ENCODE peak calls at places on chromosomes 7 and 10, in five cellular contexts. One of them, this sample, is unnamed.

GRCh38 chr10:35217458-35217857 is 90.8 kb downstream of the CREM start:
- DNase-seq in bronchial epithelial cell: no peak
- DNase-seq in ascending aorta: no peak
- DNase-seq in GM12878: no peak
- DNase-seq in body of pancreas: no peak
- DNase-seq in this sample: no peak

GRCh38 chr7:80851896-80852476 is 66.9 kb downstream of the SEMA3C start:
- DNase-seq in bronchial epithelial cell: peak
- DNase-seq in ascending aorta: no peak
- DNase-seq in GM12878: no peak
- DNase-seq in body of pancreas: no peak
- DNase-seq in this sample: no peak

GRCh38 chr7:45007106-45007505 is 7.1 kb downstream of the CCM2 start:
- DNase-seq in bronchial epithelial cell: no peak
- DNase-seq in ascending aorta: no peak
- DNase-seq in GM12878: no peak
- DNase-seq in body of pancreas: no peak
- DNase-seq in this sample: no peak

GRCh38 chr7:111394891-111395290 is 167.4 kb downstream of the IMMP2L start:
- DNase-seq in bronchial epithelial cell: no peak
- DNase-seq in ascending aorta: no peak
- DNase-seq in GM12878: no peak
- DNase-seq in body of pancreas: no peak
- DNase-seq in this sample: no peak

GRCh38 chr10:109969907-109970306 is 37.9 kb upstream of the ADD3 start:
- DNase-seq in bronchial epithelial cell: no peak
- DNase-seq in ascending aorta: no peak
- DNase-seq in GM12878: no peak
- DNase-seq in body of pancreas: no peak
- DNase-seq in this sample: no peak

GRCh38 chr7:129989466-129989865 is 36.7 kb upstream of the UBE2H start:
- DNase-seq in bronchial epithelial cell: peak
- DNase-seq in ascending aorta: no peak
- DNase-seq in GM12878: peak
- DNase-seq in body of pancreas: no peak
- DNase-seq in this sample: peak

GRCh38 chr10:50545846-50546245 is 77.9 kb downstream of the SGMS1 start:
- DNase-seq in bronchial epithelial cell: no peak
- DNase-seq in ascending aorta: no peak
- DNase-seq in GM12878: no peak
- DNase-seq in body of pancreas: no peak
- DNase-seq in this sample: no peak

GRCh38 chr7:100689230-100690135 is 4.6 kb downstream of the GIGYF1 start:
- DNase-seq in bronchial epithelial cell: no peak
- DNase-seq in ascending aorta: no peak
- DNase-seq in GM12878: no peak
- DNase-seq in body of pancreas: no peak
- DNase-seq in this sample: no peak

GRCh38 chr7:94301024-94301588 is 93.6 kb upstream of the COL1A2 start:
- DNase-seq in bronchial epithelial cell: peak
- DNase-seq in ascending aorta: peak
- DNase-seq in GM12878: no peak
- DNase-seq in body of pancreas: peak
- DNase-seq in this sample: no peak

GRCh38 chr7:105399043-105399725 is 10.5 kb upstream of the SRPK2 start:
- DNase-seq in bronchial epithelial cell: peak
- DNase-seq in ascending aorta: no peak
- DNase-seq in GM12878: no peak
- DNase-seq in body of pancreas: no peak
- DNase-seq in this sample: no peak

GRCh38 chr7:129443612-129444011 is 9.4 kb downstream of the STRIP2 start:
- DNase-seq in bronchial epithelial cell: no peak
- DNase-seq in ascending aorta: no peak
- DNase-seq in GM12878: no peak
- DNase-seq in body of pancreas: peak
- DNase-seq in this sample: no peak

GRCh38 chr7:96321041-96321669 is 743 bp downstream of the SLC25A13 start:
- DNase-seq in bronchial epithelial cell: peak
- DNase-seq in ascending aorta: peak
- DNase-seq in GM12878: peak
- DNase-seq in body of pancreas: peak
- DNase-seq in this sample: peak

GRCh38 chr10:48523212-48523819 is 81.6 kb downstream of the ARHGAP22 start:
- DNase-seq in bronchial epithelial cell: peak
- DNase-seq in ascending aorta: peak
- DNase-seq in GM12878: no peak
- DNase-seq in body of pancreas: peak
- DNase-seq in this sample: no peak

GRCh38 chr7:131625817-131626372 is 69.5 kb upstream of the PODXL start:
- DNase-seq in bronchial epithelial cell: peak
- DNase-seq in ascending aorta: no peak
- DNase-seq in GM12878: no peak
- DNase-seq in body of pancreas: no peak
- DNase-seq in this sample: no peak
- TF ChIP-seq CTCF in bronchial epithelial cell: no peak
- TF ChIP-seq CTCF in ascending aorta: no peak
- TF ChIP-seq CTCF in GM12878: no peak
- TF ChIP-seq CTCF in body of pancreas: no peak
- TF ChIP-seq CTCF in this sample: no peak

GRCh38 chr10:13810536-13810935 is 223.8 kb downstream of the PRPF18 start:
- DNase-seq in bronchial epithelial cell: no peak
- DNase-seq in ascending aorta: no peak
- DNase-seq in GM12878: no peak
- DNase-seq in body of pancreas: no peak
- DNase-seq in this sample: no peak
- TF ChIP-seq CTCF in bronchial epithelial cell: no peak
- TF ChIP-seq CTCF in ascending aorta: no peak
- TF ChIP-seq CTCF in GM12878: no peak
- TF ChIP-seq CTCF in body of pancreas: no peak
- TF ChIP-seq CTCF in this sample: no peak

DNA sequence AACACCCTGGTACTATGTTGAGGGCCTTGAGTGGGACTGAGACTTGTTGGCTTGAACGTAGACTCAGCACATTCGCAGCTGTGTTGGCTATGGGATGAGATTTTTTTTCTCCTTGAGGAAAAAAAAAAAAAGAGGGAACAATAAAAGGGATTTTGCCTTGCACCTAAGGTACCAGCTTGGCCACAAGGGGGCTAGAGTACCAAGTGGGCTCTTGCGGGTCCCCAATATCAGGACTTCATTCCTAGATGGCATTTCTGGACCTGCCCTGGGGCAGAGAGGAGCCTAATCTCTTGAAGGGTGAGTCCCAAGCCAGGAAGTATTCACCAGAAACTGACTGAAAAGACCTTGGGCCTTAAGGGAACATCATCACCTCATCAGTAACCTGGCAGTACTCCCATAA is 1083.6 kb upstream of the PHF14 start:
- DNase-seq in bronchial epithelial cell: no peak
- DNase-seq in ascending aorta: no peak
- DNase-seq in GM12878: no peak
- DNase-seq in body of pancreas: no peak
- DNase-seq in this sample: no peak
- TF ChIP-seq CTCF in bronchial epithelial cell: no peak
- TF ChIP-seq CTCF in ascending aorta: no peak
- TF ChIP-seq CTCF in GM12878: no peak
- TF ChIP-seq CTCF in body of pancreas: no peak
- TF ChIP-seq CTCF in this sample: no peak

GRCh38 chr10:123666318-123667291 is at the start of gene GPR26:
- DNase-seq in bronchial epithelial cell: no peak
- DNase-seq in ascending aorta: no peak
- DNase-seq in GM12878: no peak
- DNase-seq in body of pancreas: no peak
- DNase-seq in this sample: no peak
- TF ChIP-seq CTCF in bronchial epithelial cell: no peak
- TF ChIP-seq CTCF in ascending aorta: no peak
- TF ChIP-seq CTCF in GM12878: no peak
- TF ChIP-seq CTCF in body of pancreas: no peak
- TF ChIP-seq CTCF in this sample: no peak

GRCh38 chr7:157010588-157011332 is at the start of gene MNX1:
- DNase-seq in bronchial epithelial cell: peak
- DNase-seq in ascending aorta: no peak
- DNase-seq in GM12878: no peak
- DNase-seq in body of pancreas: peak
- DNase-seq in this sample: peak
- TF ChIP-seq CTCF in bronchial epithelial cell: no peak
- TF ChIP-seq CTCF in ascending aorta: no peak
- TF ChIP-seq CTCF in GM12878: no peak
- TF ChIP-seq CTCF in body of pancreas: no peak
- TF ChIP-seq CTCF in this sample: no peak

GRCh38 chr10:119415536-119416527 is 126.7 kb downstream of the RGS10 start:
- DNase-seq in bronchial epithelial cell: no peak
- DNase-seq in ascending aorta: no peak
- DNase-seq in GM12878: no peak
- DNase-seq in body of pancreas: no peak
- DNase-seq in this sample: no peak
- TF ChIP-seq CTCF in bronchial epithelial cell: no peak
- TF ChIP-seq CTCF in ascending aorta: no peak
- TF ChIP-seq CTCF in GM12878: no peak
- TF ChIP-seq CTCF in body of pancreas: no peak
- TF ChIP-seq CTCF in this sample: no peak

DNA sequence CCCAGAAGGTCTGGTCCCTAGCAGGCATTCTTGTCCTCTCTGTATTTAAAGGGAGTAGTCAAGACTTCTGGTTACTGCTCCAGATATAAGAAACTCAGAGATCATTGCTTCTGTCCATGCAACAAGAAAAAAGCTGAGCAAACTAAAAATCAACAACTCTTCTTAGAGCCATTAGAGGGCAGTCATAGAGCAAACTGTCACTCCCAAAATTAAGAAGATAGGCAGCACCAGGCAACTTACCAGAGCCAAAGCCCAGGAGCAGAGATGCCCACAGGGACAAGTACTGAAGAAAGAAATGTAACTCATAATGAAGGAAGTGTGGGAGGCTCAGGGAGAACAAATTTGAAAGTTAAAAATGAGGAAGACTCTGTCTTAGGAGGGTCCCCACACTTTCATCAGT is 472.9 kb upstream of the COBL start:
- DNase-seq in bronchial epithelial cell: peak
- DNase-seq in ascending aorta: no peak
- DNase-seq in GM12878: no peak
- DNase-seq in body of pancreas: no peak
- DNase-seq in this sample: no peak
- TF ChIP-seq CTCF in bronchial epithelial cell: peak
- TF ChIP-seq CTCF in ascending aorta: no peak
- TF ChIP-seq CTCF in GM12878: no peak
- TF ChIP-seq CTCF in body of pancreas: no peak
- TF ChIP-seq CTCF in this sample: no peak

DNA sequence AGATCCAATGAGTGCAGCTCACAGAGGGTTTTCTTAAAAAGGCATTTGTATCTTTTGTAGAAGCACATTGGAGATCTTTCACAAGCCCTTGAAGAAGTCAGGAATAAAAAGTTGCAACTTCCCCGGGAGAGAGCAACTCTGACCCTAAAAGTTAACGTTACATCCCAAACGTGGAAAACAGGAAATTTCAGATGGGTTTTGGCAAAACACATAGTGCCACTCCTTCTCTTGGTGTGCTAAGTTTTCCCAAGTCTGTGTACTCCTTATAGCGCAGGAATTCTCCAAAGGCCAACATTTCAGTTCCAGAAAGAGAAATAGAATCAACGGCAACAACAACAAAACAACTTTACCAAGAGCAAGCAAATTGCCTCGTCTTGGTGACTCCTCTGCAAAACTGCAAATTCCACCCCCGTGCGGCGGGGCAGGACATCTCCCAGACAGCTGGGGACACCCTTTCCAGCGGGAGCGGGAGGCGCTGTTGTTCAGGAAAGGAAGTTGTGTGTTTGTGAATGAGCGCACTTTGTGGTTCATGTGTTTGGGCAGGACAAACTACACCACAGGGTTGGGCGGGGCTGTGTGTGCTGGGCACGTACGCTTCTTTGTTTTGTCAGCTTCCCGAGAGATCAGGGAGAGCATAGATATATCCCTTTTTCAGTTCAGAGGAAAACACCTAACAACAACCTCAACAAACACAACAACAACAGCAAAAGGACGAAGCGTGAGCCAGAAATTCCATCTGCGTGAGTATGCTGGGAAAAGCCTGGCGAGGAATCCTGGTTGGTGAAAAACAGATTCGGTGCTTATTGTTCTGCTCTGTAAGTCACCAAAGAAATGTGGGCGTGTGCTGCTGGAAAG is 294.7 kb upstream of the PITRM1 start:
- DNase-seq in bronchial epithelial cell: peak
- DNase-seq in ascending aorta: peak
- DNase-seq in GM12878: no peak
- DNase-seq in body of pancreas: peak
- DNase-seq in this sample: no peak
- TF ChIP-seq CTCF in bronchial epithelial cell: peak
- TF ChIP-seq CTCF in ascending aorta: peak
- TF ChIP-seq CTCF in GM12878: no peak
- TF ChIP-seq CTCF in body of pancreas: no peak
- TF ChIP-seq CTCF in this sample: no peak

DNA sequence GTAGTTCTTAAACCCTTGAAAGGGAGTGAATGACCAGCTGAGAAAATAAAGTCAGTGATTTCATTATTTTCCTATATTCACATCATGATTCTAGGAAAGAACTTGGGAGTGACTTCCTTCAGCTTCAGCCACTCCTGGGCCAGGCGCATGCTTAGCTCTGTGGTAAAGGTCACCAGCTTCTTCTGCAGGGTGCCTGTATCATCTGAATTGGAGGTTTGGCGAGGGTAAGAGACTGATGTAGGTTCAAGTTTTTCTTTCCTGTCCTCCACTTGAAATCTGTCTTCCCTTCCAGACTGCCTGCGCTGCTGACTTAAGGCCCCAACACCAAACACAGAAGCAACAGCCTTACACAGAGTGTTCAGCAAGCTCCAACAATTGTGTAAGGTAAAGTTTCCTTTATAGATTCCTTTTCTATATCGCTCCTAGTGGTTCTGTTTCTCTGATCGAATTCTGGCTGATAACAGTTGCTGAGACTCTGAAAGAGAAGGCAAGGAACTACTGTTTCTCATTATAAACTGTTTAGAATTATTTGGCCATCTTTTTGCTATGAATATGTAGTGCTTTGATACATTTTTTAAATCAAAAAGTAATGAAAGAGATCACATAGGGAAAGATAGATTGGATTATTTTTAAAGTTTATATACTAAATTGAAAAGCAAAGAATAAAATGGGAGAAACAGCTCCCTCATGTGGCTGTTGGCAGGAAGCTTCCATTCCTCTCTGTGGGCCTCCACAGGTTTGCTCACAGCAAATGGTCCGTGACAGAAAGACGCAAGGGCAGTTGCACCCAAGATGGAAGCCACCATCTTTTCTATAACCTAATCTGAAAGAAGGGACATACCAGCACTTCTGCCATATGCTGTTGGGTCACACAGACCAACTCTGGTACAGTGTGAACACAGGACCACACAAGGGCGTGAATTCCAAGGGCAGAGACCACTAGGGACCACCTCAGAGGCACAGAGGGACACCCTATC is 14.0 kb downstream of the GATAD1 start:
- DNase-seq in bronchial epithelial cell: peak
- DNase-seq in ascending aorta: no peak
- DNase-seq in GM12878: no peak
- DNase-seq in body of pancreas: peak
- DNase-seq in this sample: peak
- TF ChIP-seq CTCF in bronchial epithelial cell: peak
- TF ChIP-seq CTCF in ascending aorta: peak
- TF ChIP-seq CTCF in GM12878: peak
- TF ChIP-seq CTCF in body of pancreas: peak
- TF ChIP-seq CTCF in this sample: peak

DNA sequence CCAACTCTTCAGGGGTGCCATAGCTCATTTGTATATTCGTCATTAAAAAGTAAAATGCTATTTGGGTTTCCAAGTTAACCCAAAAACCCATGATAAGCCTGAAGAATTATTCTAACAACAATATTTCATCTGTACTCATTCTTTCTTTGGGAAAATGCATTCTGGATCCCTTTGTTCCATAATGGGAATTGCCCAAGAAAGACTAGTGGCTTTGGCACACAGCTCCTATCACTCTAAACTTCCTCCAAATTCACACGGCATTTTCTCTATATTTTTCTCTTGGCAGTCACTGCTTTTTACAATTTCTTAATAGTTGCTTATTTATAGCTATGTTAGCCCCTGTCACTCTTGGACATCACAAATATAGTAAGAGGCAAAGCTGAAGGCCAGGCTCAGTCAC is 29.1 kb downstream of the CHCHD3 start:
- DNase-seq in bronchial epithelial cell: no peak
- DNase-seq in ascending aorta: no peak
- DNase-seq in GM12878: no peak
- DNase-seq in body of pancreas: no peak
- DNase-seq in this sample: no peak
- TF ChIP-seq CTCF in bronchial epithelial cell: no peak
- TF ChIP-seq CTCF in ascending aorta: no peak
- TF ChIP-seq CTCF in GM12878: no peak
- TF ChIP-seq CTCF in body of pancreas: no peak
- TF ChIP-seq CTCF in this sample: no peak

This sample was measured in activated CD8-positive, alpha-beta T cell treated with anti-CD3 and anti-CD28 coated beads for 36 hours.